ENCODE peak calls at places on chromosomes 3 and 15, in four cellular contexts. I, Z, W and K are unnamed samples.

GRCh38 chr3:138638641-138639040 is 30.1 kb downstream of the FAIM start:
- DNase-seq in I (no peak), Z (no peak), W (no peak), K (no peak)

GRCh38 chr3:150484410-150484809 is 61.9 kb downstream of the SERP1 start:
- DNase-seq in I (no peak), Z (no peak), W (no peak), K (no peak)

GRCh38 chr3:16504242-16504641 is 9.3 kb downstream of the RFTN1 start:
- DNase-seq in I (no peak), Z (no peak), W (no peak), K (no peak)

GRCh38 chr3:24004171-24004938 is 59.3 kb downstream of the NR1D2 start:
- DNase-seq in I (no peak), Z (no peak), W (no peak), K (no peak)

GRCh38 chr15:68475449-68475848 is 43.5 kb upstream of the ITGA11 start:
- DNase-seq in I (no peak), Z (no peak), W (no peak), K (no peak)

GRCh38 chr15:41809526-41810220 is 18.2 kb upstream of the JMJD7 start:
- DNase-seq in I (no peak), Z (no peak), W (no peak), K (no peak)

GRCh38 chr3:135057996-135058395 is 262.9 kb downstream of the EPHB1 start:
- DNase-seq in I (no peak), Z (no peak), W (no peak), K (no peak)

GRCh38 chr3:134060561-134061385 is 31.0 kb upstream of the SLCO2A1 start:
- DNase-seq in I (no peak), Z (no peak), W (no peak), K (no peak)

GRCh38 chr3:172591876-172592771 is 68.9 kb upstream of the TNFSF10 start:
- DNase-seq in I (peak), Z (peak), W (no peak), K (peak)